ENCODE peak calls at places on chromosome 15, in ten cellular contexts. H is lung, J is testis, Y is tibial artery, T is psoas muscle, K is astrocyte, A is IMR-90, P is Peyer's patch, E is Panc1, G is heart right ventricle. S is an unnamed sample. For H3K9me3 and H3K4me1, the result is how much of the 10 kb centered on the place peaks cover.

GRCh38 chr15:65377976-65378366 is at the start of gene IGDCC3:
- DNase-seq in H (no peak), J (no peak), Y (no peak), T (no peak), K (no peak), A (no peak), P (no peak), E (no peak), G (no peak), S (no peak)

GRCh38 chr15:74845581-74845980 is 2.6 kb upstream of the ULK3 start:
- DNase-seq in H (no peak), J (no peak), Y (no peak), T (no peak), K (no peak), A (no peak), P (no peak), E (no peak), G (no peak), S (no peak)

GRCh38 chr15:41925209-41925608 is 31.4 kb upstream of the SPTBN5 start:
- DNase-seq in H (no peak), J (no peak), Y (no peak), T (no peak), K (no peak), A (no peak), P (no peak), E (no peak), G (no peak), S (no peak)

GRCh38 chr15:31476866-31477265 is 150.2 kb downstream of the KLF13 start:
- DNase-seq in H (no peak), J (no peak), Y (no peak), T (no peak), K (no peak), A (no peak), P (no peak), E (no peak), G (no peak), S (no peak)

GRCh38 chr15:57160823-57161560 is 215.3 kb upstream of the CGNL1 start:
- DNase-seq in H (no peak), J (no peak), Y (no peak), T (no peak), K (peak), A (peak), P (no peak), E (no peak), G (no peak), S (no peak)

GRCh38 chr15:34892963-34893591 is 76.5 kb downstream of the AQR start:
- DNase-seq in H (no peak), J (no peak), Y (no peak), T (no peak), K (no peak), A (no peak), P (no peak), E (no peak), G (no peak), S (no peak)

GRCh38 chr15:90946538-90946937 is 8.1 kb upstream of the RCCD1 start:
- DNase-seq in H (no peak), J (no peak), Y (no peak), T (no peak), K (no peak), A (no peak), P (no peak), E (no peak), G (no peak), S (no peak)

GRCh38 chr15:90059208-90059985 is 42.9 kb downstream of the IDH2 start:
- DNase-seq in H (peak), J (peak), Y (peak), T (peak), K (no peak), A (no peak), P (peak), E (no peak), G (peak), S (peak)

GRCh38 chr15:76802411-76802810 is 102.7 kb downstream of the SCAPER start:
- DNase-seq in H (no peak), J (no peak), Y (no peak), T (no peak), K (no peak), A (no peak), P (no peak), E (no peak), G (no peak), S (no peak)

GRCh38 chr15:23602124-23602523 is 36.6 kb downstream of the MKRN3 start:
- DNase-seq in H (no peak), J (no peak), Y (no peak), T (no peak), K (no peak), A (no peak), P (no peak), E (no peak), G (no peak), S (no peak)

DNA sequence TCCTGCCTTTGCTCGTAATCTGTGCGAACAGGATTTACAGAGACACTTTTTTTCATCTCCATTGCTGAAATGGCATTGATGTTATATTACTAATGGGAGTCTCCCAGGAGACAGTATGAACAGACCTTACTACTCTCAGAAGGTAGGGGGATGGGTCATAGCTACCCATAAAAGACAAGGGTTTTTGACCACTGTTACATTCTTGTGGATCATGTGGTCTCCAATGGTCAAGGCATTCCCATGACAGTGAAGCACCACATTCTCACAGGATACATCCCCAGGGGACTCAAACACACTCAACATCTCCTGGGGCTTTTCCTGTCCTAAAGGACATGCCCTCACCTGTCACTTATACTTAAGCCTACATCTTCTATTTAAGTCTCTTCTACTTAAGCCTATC is 40.8 kb downstream of the MKRN3 start:
- DNase-seq in H (no peak), J (no peak), Y (no peak), T (no peak), K (no peak), A (no peak), P (no peak), E (no peak), G (no peak), S (no peak)
- H3K9me3 ChIP-seq in H (under half), J (under half), Y (under half), T (under half), K (under half), A (under half), P (under half), E (under half), G (under half), S (under half)

GRCh38 chr15:40054746-40055575 is 16.0 kb upstream of the SRP14 start:
- DNase-seq in H (no peak), J (no peak), Y (no peak), T (no peak), K (peak), A (peak), P (peak), E (no peak), G (no peak), S (peak)

GRCh38 chr15:40053234-40054055 is 14.5 kb upstream of the SRP14 start:
- DNase-seq in H (no peak), J (no peak), Y (no peak), T (no peak), K (no peak), A (no peak), P (no peak), E (no peak), G (no peak), S (no peak)

GRCh38 chr15:40055576-40056293 is 16.8 kb upstream of the SRP14 start:
- DNase-seq in H (no peak), J (no peak), Y (no peak), T (no peak), K (no peak), A (no peak), P (no peak), E (no peak), G (peak), S (no peak)

GRCh38 chr15:40052604-40053003 is 13.6 kb upstream of the SRP14 start:
- DNase-seq in H (no peak), J (no peak), Y (no peak), T (no peak), K (no peak), A (no peak), P (peak), E (no peak), G (no peak), S (no peak)

DNA sequence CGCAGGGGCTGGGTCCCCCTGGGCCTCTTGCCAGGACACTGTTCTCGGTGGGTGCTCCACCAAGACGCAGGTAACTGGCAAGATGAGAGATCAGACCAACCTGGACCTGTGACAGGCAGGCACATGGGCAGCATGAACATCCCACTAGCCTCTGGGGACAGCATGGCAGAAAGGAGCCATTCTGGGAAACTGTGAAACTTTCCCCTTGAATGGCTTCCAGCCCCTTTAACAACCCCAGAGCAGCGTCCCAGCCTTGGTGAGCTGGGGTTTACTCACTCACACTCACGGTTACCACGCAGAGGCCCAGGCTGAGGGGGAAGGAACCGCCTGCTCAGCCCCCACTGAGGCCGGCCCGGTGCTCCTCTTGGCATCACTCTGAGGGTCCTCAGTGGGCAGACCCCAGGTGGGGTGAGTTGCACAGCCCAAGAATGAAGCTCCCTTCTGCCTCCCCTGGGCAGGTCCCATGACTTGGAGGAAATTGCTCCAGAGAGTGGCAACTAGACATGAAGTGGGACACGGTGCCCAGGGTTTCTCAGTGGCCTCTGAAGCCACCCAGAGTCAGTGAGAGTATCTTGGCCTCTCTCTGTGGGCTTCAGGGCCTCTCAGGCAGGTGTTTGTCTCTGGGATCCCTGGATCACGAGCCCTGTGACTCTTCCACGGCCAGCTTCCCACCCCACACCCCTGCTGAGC is 15.2 kb upstream of the SRP14 start:
- DNase-seq in H (no peak), J (no peak), Y (no peak), T (no peak), K (no peak), A (peak), P (no peak), E (no peak), G (no peak), S (no peak)
- H3K4me1 ChIP-seq in H (under half), J (under half), Y (under half), T (under half), K (under half), A (under half), P (under half), E (under half), G (under half), S (half or more)

GRCh38 chr15:40087991-40088928 is 20.4 kb downstream of the BMF start:
- DNase-seq in H (no peak), J (no peak), Y (no peak), T (peak), K (no peak), A (no peak), P (no peak), E (no peak), G (no peak), S (no peak)
- TF ChIP-seq CTCF in H (no peak), J (no peak), Y (no peak), T (no peak), K (no peak), A (no peak), P (no peak), E (no peak), G (no peak), S (no peak)

DNA sequence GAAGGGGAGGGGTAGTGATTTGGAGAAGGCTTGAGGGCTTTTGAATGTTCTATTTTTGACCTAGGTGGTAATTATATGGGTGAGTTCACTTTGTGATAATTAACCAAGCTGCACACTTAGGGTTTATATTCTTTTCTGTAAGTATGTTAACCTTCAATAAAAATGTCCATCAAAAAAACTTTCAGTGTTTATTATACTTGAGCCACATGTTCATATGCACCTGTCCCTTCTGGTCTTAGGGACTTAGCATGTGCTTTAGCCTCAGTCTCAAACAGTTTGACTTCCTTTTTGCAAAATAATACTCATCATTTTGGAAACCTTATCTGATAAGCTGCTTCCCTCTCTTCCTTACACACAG is 28.4 kb downstream of the PDE8A start:
- DNase-seq in H (no peak), J (no peak), Y (no peak), T (no peak), K (no peak), A (no peak), P (no peak), E (no peak), G (no peak), S (peak)
- H3K9me3 ChIP-seq in H (under half), J (under half), Y (under half), T (under half), K (under half), A (under half), P (under half), E (under half), G (under half), S (under half)

GRCh38 chr15:52056001-52056400 is 37.0 kb downstream of the MAPK6 start:
- DNase-seq in H (no peak), J (no peak), Y (no peak), T (no peak), K (no peak), A (no peak), P (no peak), E (no peak), G (no peak), S (no peak)
- H3K4me1 ChIP-seq in H (under half), J (under half), Y (under half), T (under half), K (under half), A (under half), P (under half), E (under half), G (under half), S (under half)

DNA sequence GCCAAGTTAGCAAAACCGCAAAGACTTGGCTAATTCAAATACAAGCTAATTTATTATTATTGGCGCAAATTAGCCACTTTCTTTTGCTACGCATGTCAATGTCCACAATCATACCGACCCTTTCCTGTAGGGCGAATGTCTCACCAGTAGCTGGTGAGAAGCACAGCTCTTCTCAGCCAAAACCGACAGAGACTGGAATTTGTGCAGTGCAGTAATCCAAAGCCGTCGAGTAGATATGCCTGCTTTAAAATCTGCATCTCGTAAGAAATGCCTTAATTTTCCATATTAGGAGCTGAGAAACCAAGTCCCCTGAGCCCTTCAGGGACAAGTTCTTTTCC is 614 bp upstream of the MINDY2 start:
- DNase-seq in H (no peak), J (no peak), Y (no peak), T (no peak), K (peak), A (peak), P (no peak), E (no peak), G (no peak), S (peak)
- TF ChIP-seq CTCF in H (no peak), J (peak), Y (peak), T (peak), K (no peak), A (no peak), P (no peak), E (no peak), G (no peak), S (no peak)

DNA sequence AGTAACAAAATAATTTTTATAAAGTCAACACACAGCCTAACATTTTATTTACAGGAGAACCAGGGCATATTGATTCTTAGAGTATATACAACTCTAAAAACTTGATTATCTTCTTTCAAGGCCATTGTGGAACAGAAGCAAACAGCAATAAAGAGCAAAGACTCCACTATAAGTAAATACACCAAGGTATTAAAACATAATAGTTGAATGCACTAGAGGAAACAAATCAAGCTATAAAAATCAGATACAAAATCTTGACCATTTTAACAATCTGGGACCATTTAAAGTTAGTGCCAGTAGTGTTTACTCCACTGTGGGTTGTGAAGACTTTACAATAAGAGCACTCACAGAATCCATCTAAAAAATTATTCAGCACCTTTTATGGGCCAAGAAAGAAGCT is 323.6 kb downstream of the AGBL1 start:
- DNase-seq in H (no peak), J (no peak), Y (no peak), T (no peak), K (no peak), A (no peak), P (no peak), E (no peak), G (no peak), S (no peak)
- H3K9me3 ChIP-seq in H (under half), J (under half), Y (under half), T (under half), K (under half), A (under half), P (under half), E (under half), G (under half), S (under half)

GRCh38 chr15:68679161-68679560 is 100.4 kb downstream of the CORO2B start:
- DNase-seq in H (no peak), J (no peak), Y (no peak), T (no peak), K (no peak), A (no peak), P (no peak), E (no peak), G (no peak), S (no peak)
- H3K4me1 ChIP-seq in H (under half), J (under half), Y (under half), T (under half), K (under half), A (under half), P (under half), E (under half), G (under half), S (under half)